ENCODE peak calls at places on chromosome 17, in four cellular contexts. Q is HCT116, B is IMR-90, E is kidney tubule cell. X is an unnamed sample.

GRCh38 chr17:35214631-35215273 is 20.6 kb upstream of the SLC35G3 start:
- DNase-seq in Q (no peak), B (no peak), E (no peak), X (no peak)

GRCh38 chr17:64920419-64921172 is 1.3 kb upstream of the LRRC37A3 start:
- DNase-seq in Q (no peak), B (no peak), E (peak; percentile 91), X (peak; percentile 95)

GRCh38 chr17:81885869-81886548 is 5.4 kb downstream of the ALYREF start:
- DNase-seq in Q (no peak), B (no peak), E (peak; percentile 97), X (peak; percentile 91)

GRCh38 chr17:79633154-79633553 is 22.3 kb upstream of the RBFOX3 start:
- DNase-seq in Q (no peak), B (no peak), E (no peak), X (no peak)

GRCh38 chr17:72515291-72516065 is 394.7 kb downstream of the SOX9 start:
- DNase-seq in Q (no peak), B (peak; percentile 65), E (peak; percentile 85), X (peak; percentile 74)

GRCh38 chr17:52297230-52298010 is 138.9 kb upstream of the CA10 start:
- DNase-seq in Q (no peak), B (no peak), E (peak; percentile 7), X (peak; percentile 9)

GRCh38 chr17:75352079-75352569 is 53.4 kb downstream of the GRB2 start:
- DNase-seq in Q (no peak), B (no peak), E (peak; percentile 81), X (peak; percentile 88)

GRCh38 chr17:60167095-60167741 is 17.4 kb downstream of the CA4 start:
- DNase-seq in Q (no peak), B (no peak), E (peak; percentile 57), X (peak; percentile 40)

GRCh38 chr17:28983286-28984240 is 22.3 kb downstream of the SEZ6 start:
- DNase-seq in Q (no peak), B (peak; percentile 11), E (no peak), X (no peak)

GRCh38 chr17:76271669-76272540 is 6.8 kb downstream of the UBALD2 start:
- DNase-seq in Q (no peak), B (no peak), E (peak; percentile 63), X (no peak)

GRCh38 chr17:2634361-2634960 is 41.0 kb downstream of the PAFAH1B1 start:
- DNase-seq in Q (peak; percentile 93), B (peak; percentile 25), E (peak; percentile 93), X (peak; percentile 95)

GRCh38 chr17:17774009-17774881 is 62.5 kb downstream of the SREBF1 start:
- DNase-seq in Q (no peak), B (peak; percentile 52), E (peak; percentile 85), X (peak; percentile 85)

GRCh38 chr17:78995761-78996451 is 13.7 kb downstream of the CANT1 start:
- DNase-seq in Q (no peak), B (no peak), E (peak; percentile 16), X (no peak)

X was measured in renal cortical epithelial cell.